ENCODE peak calls at places on chromosomes 16 and 17, in five cellular contexts. M, J, P, I and K are unnamed samples.

GRCh38 chr17:74078363-74078762 is 125.1 kb upstream of the RPL38 start:
- DNase-seq in J (no peak), M (no peak), P (no peak), I (no peak), K (no peak)

GRCh38 chr17:57016764-57017116 is 38.8 kb downstream of the SCPEP1 start:
- DNase-seq in I (peak), M (peak), J (peak), P (no peak), K (no peak)

GRCh38 chr16:87033021-87033471 is 284.1 kb downstream of the C16orf95 start:
- DNase-seq in P (no peak), J (no peak), M (no peak), I (no peak), K (no peak)

GRCh38 chr17:54900457-54901229 is at the start of gene TOM1L1:
- DNase-seq in P (peak), J (peak), M (peak), I (no peak), K (peak)

GRCh38 chr17:80316927-80317705 is 56.5 kb downstream of the RNF213 start:
- DNase-seq in M (no peak), P (peak), J (no peak), I (no peak), K (no peak)

GRCh38 chr17:7574176-7574953 is 5.1 kb upstream of the CD68 start:
- DNase-seq in M (no peak), I (no peak), P (no peak), J (no peak), K (no peak)

GRCh38 chr16:89575247-89576172 is at the start of gene CPNE7:
- DNase-seq in P (no peak), J (no peak), I (no peak), M (no peak), K (no peak)

GRCh38 chr16:30740364-30741251 is 7.6 kb upstream of the PHKG2 start:
- DNase-seq in J (peak), I (peak), M (peak), P (peak), K (no peak)

GRCh38 chr16:86214326-86215232 is 295.7 kb upstream of the FOXF1 start:
- DNase-seq in P (no peak), J (no peak), I (no peak), M (no peak), K (no peak)

GRCh38 chr17:8904201-8904600 is 36.7 kb upstream of the PIK3R6 start:
- DNase-seq in M (no peak), P (no peak), I (no peak), J (no peak), K (no peak)

GRCh38 chr17:40112191-40112590 is 9.6 kb upstream of the MSL1 start:
- DNase-seq in I (no peak), J (no peak), M (no peak), P (no peak), K (no peak)

GRCh38 chr17:27357236-27357635 is 63.3 kb downstream of the WSB1 start:
- DNase-seq in J (no peak), I (no peak), P (no peak), M (no peak), K (no peak)

GRCh38 chr17:19317359-19318095 is 45.0 kb downstream of the B9D1 start:
- DNase-seq in I (no peak), M (no peak), P (peak), J (no peak), K (peak)

GRCh38 chr17:4566785-4567184 is 6.4 kb upstream of the GGT6 start:
- DNase-seq in I (no peak), J (peak), P (no peak), M (peak), K (peak)

GRCh38 chr16:48075398-48075797 is 80.4 kb downstream of the ABCC12 start:
- DNase-seq in P (no peak), M (peak), I (no peak), J (no peak), K (no peak)

GRCh38 chr17:27295945-27296344 is 2.0 kb downstream of the WSB1 start:
- DNase-seq in M (no peak), P (no peak), J (no peak), I (no peak), K (no peak)

GRCh38 chr16:3087243-3087791 is 11.8 kb downstream of the ZSCAN10 start:
- DNase-seq in P (peak), J (no peak), M (no peak), I (no peak), K (no peak)
- TF ChIP-seq CTCF in P (no peak), J (no peak), M (peak), I (peak), K (no peak)

DNA sequence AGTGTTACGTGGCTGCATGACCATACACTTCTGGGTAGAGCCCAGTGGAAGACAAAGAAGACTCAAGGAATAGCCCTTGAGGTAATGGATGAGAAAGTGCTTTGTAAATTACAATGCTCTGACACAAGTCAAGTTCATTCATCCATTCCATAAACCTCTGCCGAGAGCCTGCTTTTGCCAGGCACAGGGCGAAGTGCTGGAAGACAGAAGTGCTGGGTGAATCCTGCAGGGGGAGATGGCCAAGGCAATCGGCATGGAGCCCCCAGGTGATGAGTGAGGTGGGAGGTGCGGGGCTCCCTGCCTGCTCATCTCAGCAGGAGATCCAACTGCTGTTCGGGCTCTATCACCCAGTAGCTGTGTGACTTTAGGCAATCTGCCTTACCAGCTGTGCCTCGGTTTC is 2.8 kb upstream of the SOCS3 start:
- DNase-seq in J (no peak), P (no peak), I (no peak), M (no peak), K (no peak)
- TF ChIP-seq CTCF in J (no peak), P (no peak), I (peak), M (peak), K (no peak)

GRCh38 chr16:69260506-69260905 is 50.6 kb upstream of the VPS4A start:
- DNase-seq in P (no peak), J (no peak), M (no peak), I (no peak), K (no peak)

GRCh38 chr16:69260019-69260418 is 51.1 kb upstream of the VPS4A start:
- DNase-seq in J (no peak), M (no peak), I (no peak), P (no peak), K (no peak)
- TF ChIP-seq CTCF in J (no peak), M (no peak), I (no peak), P (no peak), K (no peak)

DNA sequence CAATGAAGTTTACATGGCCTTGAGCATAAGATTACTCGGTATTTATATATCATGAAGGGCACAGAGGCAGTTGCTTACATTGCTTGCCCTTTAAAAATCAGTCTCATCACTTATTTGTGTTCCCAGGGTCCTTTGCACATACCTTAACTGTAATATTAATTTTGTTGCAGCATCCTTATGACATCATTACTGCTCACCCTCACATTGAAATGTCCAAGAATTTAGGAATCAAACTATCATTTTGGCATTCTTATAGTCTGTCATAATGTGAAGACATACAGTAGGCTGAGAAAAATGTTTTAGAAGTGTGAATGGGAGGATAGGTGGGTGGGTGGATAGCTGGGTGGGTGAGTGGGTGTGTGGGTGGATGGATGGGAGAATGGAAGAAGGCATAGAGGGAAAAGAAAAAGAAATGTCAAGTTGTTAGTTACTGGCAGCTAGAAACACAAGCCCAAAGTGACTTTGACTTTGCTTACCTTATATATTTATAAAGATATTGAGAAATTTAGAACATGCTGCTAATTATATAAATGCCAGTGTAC is 17.8 kb downstream of the ADAMTS18 start:
- DNase-seq in M (no peak), P (no peak), I (no peak), J (no peak), K (no peak)
- TF ChIP-seq CTCF in M (no peak), P (no peak), I (no peak), J (no peak), K (no peak)

DNA sequence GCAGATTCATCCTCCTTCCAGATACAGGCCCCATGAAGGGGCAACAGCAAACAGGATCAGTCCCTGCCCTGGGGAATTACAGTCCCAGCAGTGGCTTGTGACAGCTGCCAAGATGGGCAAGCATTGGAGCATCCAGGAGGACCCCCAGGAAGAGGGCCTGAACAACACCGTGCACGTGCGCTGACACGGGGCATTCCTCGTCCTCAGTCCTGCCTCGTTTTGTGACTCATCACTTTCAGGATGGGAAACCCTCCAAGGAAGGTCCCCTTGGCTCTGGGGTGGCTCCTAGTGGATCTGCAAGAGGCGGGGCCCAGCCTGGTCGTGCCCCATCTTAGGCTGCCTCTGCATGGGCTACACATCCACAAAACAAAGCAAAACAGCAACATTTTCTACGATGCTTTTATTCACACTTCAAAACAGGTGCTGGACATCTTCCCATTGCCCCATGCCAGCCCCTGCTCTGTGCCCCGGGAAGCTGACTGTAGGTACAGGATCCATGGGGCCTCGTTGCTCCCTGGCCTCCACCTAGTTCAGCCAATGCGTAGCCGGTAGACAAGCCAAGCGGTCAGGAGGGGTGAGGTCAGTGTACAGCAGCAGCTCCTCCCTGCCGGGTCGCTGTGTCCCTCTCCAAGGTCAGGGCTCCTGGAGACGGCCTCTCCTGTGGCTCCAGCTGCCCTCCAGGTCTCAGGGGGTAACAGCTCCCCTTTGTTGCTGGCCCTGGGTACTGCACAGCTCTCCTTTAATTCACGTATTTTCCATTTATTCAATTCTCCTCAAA is 32.3 kb downstream of the ACTG1 start:
- DNase-seq in P (no peak), M (peak), J (no peak), I (no peak), K (peak)
- TF ChIP-seq CTCF in P (peak), M (no peak), J (no peak), I (peak), K (no peak)